ENCODE peak calls at places on chromosomes 2 and 18, in five cellular contexts. G is AG08395; F is activated CD8-positive, alpha-beta memory T cell treated with anti-CD3 and anti-CD28 coated beads, Interleukin-2, amount 50 U/mL, for 48 hours; S is GM04503; I is Daoy. Q is an unnamed sample.

GRCh38 chr2:237631801-237632585 is 4.6 kb downstream of the LRRFIP1 start:
- DNase-seq in F (no peak), S (no peak), G (no peak), I (no peak), Q (no peak)

GRCh38 chr2:176178271-176178806 is 10.1 kb upstream of the HOXD1 start:
- DNase-seq in F (no peak), I (peak), G (peak), S (no peak), Q (peak)

GRCh38 chr2:121284424-121285076 is 452 bp downstream of the TFCP2L1 start:
- DNase-seq in G (no peak), I (peak), S (no peak), F (no peak), Q (no peak)

GRCh38 chr2:15733867-15734765 is 142.4 kb downstream of the DDX1 start:
- DNase-seq in G (no peak), S (no peak), F (no peak), I (no peak), Q (peak)

GRCh38 chr2:164306872-164307271 is 314.4 kb downstream of the GRB14 start:
- DNase-seq in F (no peak), I (no peak), G (no peak), S (no peak), Q (no peak)

GRCh38 chr2:85066874-85067351 is 66.3 kb upstream of the TCF7L1 start:
- DNase-seq in S (no peak), G (peak), F (peak), I (peak), Q (peak)

GRCh38 chr18:35158728-35159443 is 81.9 kb upstream of the ZNF397 start:
- DNase-seq in I (no peak), S (no peak), G (no peak), F (no peak), Q (no peak)

GRCh38 chr2:216023055-216023648 is 9.8 kb upstream of the MREG start:
- DNase-seq in S (no peak), I (peak), F (no peak), G (peak), Q (peak)

GRCh38 chr2:1774929-1775328 is 30.6 kb upstream of the PXDN start:
- DNase-seq in I (no peak), G (no peak), F (no peak), S (no peak), Q (no peak)

GRCh38 chr18:35458677-35459441 is 38.9 kb downstream of the INO80C start:
- DNase-seq in G (peak), I (peak), S (no peak), F (no peak), Q (peak)

GRCh38 chr2:194750926-194751325 is 906.1 kb upstream of the SLC39A10 start:
- DNase-seq in F (no peak), I (no peak), S (no peak), G (no peak), Q (no peak)

GRCh38 chr2:53987336-53987921 is 16.6 kb upstream of the PSME4 start:
- DNase-seq in I (peak), S (no peak), F (no peak), G (no peak), Q (no peak)

GRCh38 chr18:48897531-48897930 is 53.2 kb downstream of the SMAD7 start:
- DNase-seq in G (no peak), S (no peak), F (no peak), I (no peak), Q (no peak)

GRCh38 chr2:236711440-236711839 is 141.8 kb downstream of the ACKR3 start:
- DNase-seq in S (no peak), F (no peak), G (peak), I (peak), Q (no peak)

GRCh38 chr2:43950383-43951008 is 45.3 kb downstream of the LRPPRC start:
- DNase-seq in S (peak), G (peak), F (no peak), I (peak), Q (peak)

GRCh38 chr18:78305789-78306188 is 673.8 kb upstream of the SALL3 start:
- DNase-seq in I (no peak), F (no peak), G (no peak), S (no peak), Q (no peak)